ENCODE peak calls at places on chromosomes 3 and 15, in seven cellular contexts. H is breast epithelium, G is uterus, E is IMR-90, C is GM23248, Y is HepG2, J is cardiac muscle cell. Q is an unnamed sample.
A peak's percentile ranks its signal among the peaks of the same experiment; 100 is the strongest.

GRCh38 chr3:119308355-119308754 is 14.2 kb downstream of the ARHGAP31 start:
- DNase-seq in H (no peak), G (no peak), E (peak; percentile 25), C (no peak), Y (no peak), J (no peak), Q (no peak)

GRCh38 chr3:45948409-45948808 is 5.1 kb downstream of the CXCR6 start:
- DNase-seq in H (no peak), G (no peak), E (peak; percentile 89), C (peak; percentile 80), Y (no peak), J (peak; percentile 48), Q (no peak)

GRCh38 chr3:177211503-177212277 is 14.4 kb upstream of the TBL1XR1 start:
- DNase-seq in H (peak; percentile 68), G (no peak), E (no peak), C (no peak), Y (peak; percentile 74), J (no peak), Q (no peak)

GRCh38 chr3:28118087-28118486 is 123.3 kb upstream of the CMC1 start:
- DNase-seq in H (no peak), G (no peak), E (no peak), C (no peak), Y (no peak), J (no peak), Q (no peak)

GRCh38 chr3:56154297-56154696 is 314.0 kb downstream of the ERC2 start:
- DNase-seq in H (no peak), G (no peak), E (no peak), C (peak; percentile 33), Y (peak; percentile 15), J (no peak), Q (no peak)

GRCh38 chr3:154334973-154335420 is 10.7 kb upstream of the DHX36 start:
- DNase-seq in H (no peak), G (no peak), E (peak; percentile 53), C (peak; percentile 63), Y (peak; percentile 20), J (peak; percentile 49), Q (no peak)

GRCh38 chr3:95715137-95715536 is 1099.3 kb upstream of the EPHA6 start:
- DNase-seq in H (no peak), G (no peak), E (no peak), C (no peak), Y (no peak), J (no peak), Q (no peak)

GRCh38 chr3:148243609-148244008 is 454.1 kb upstream of the AGTR1 start:
- DNase-seq in H (no peak), G (no peak), E (no peak), C (no peak), Y (no peak), J (no peak), Q (no peak)

GRCh38 chr3:9898467-9899229 is 4.0 kb upstream of the IL17RE start:
- DNase-seq in H (no peak), G (no peak), E (no peak), C (no peak), Y (peak; percentile 56), J (peak; percentile 31), Q (no peak)

GRCh38 chr3:22608093-22608492 is 595.0 kb upstream of the UBE2E2 start:
- DNase-seq in H (no peak), G (no peak), E (no peak), C (no peak), Y (no peak), J (no peak), Q (no peak)

GRCh38 chr15:65612616-65612946 is 1.6 kb upstream of the INTS14 start:
- DNase-seq in H (no peak), G (no peak), E (peak; percentile 21), C (peak; percentile 61), Y (no peak), J (no peak), Q (no peak)

GRCh38 chr3:25033407-25034029 is 394.5 kb upstream of the RARB start:
- DNase-seq in H (no peak), G (no peak), E (peak; percentile 6), C (peak; percentile 40), Y (peak; percentile 45), J (peak; percentile 48), Q (no peak)

GRCh38 chr3:11211531-11212300 is 57.4 kb downstream of the HRH1 start:
- DNase-seq in H (no peak), G (peak; percentile 46), E (peak; percentile 46), C (peak; percentile 74), Y (no peak), J (peak; percentile 71), Q (peak; percentile 61)

GRCh38 chr15:90809536-90809935 is 58.9 kb upstream of the FURIN start:
- DNase-seq in H (no peak), G (no peak), E (peak; percentile 20), C (no peak), Y (no peak), J (no peak), Q (no peak)

GRCh38 chr3:187994221-187995085 is 159.5 kb upstream of the LPP start:
- DNase-seq in H (no peak), G (no peak), E (peak; percentile 73), C (peak; percentile 77), Y (no peak), J (no peak), Q (no peak)

GRCh38 chr3:129291487-129291886 is 12.8 kb downstream of the HMCES start:
- DNase-seq in H (no peak), G (no peak), E (peak; percentile 49), C (no peak), Y (no peak), J (peak; percentile 52), Q (no peak)

GRCh38 chr15:41992803-41993190 is 20.4 kb upstream of the EHD4 start:
- DNase-seq in H (no peak), G (no peak), E (no peak), C (no peak), Y (no peak), J (no peak), Q (no peak)

GRCh38 chr3:190785047-190785446 is 77.4 kb downstream of the GMNC start:
- DNase-seq in H (no peak), G (no peak), E (no peak), C (no peak), Y (no peak), J (no peak), Q (no peak)

GRCh38 chr3:99321261-99321660 is 317.1 kb upstream of the COL8A1 start:
- DNase-seq in H (no peak), G (no peak), E (no peak), C (no peak), Y (no peak), J (no peak), Q (no peak)

GRCh38 chr3:140742116-140742515 is 64.3 kb downstream of the TRIM42 start:
- DNase-seq in H (no peak), G (no peak), E (no peak), C (no peak), Y (no peak), J (no peak), Q (no peak)

GRCh38 chr15:45129651-45130129 is at the start of the genes DUOX1 and DUOXA1:
- DNase-seq in H (no peak), G (no peak), E (no peak), C (peak; percentile 56), Y (no peak), J (no peak), Q (peak; percentile 80)

GRCh38 chr3:184325269-184325668 is 10.9 kb downstream of the EIF4G1 start:
- DNase-seq in H (no peak), G (no peak), E (no peak), C (no peak), Y (no peak), J (no peak), Q (no peak)

GRCh38 chr3:21826416-21826815 is 75.4 kb upstream of the ZNF385D start:
- DNase-seq in H (no peak), G (no peak), E (no peak), C (no peak), Y (no peak), J (peak; percentile 3), Q (no peak)

GRCh38 chr3:176789281-176789705 is 408.0 kb downstream of the TBL1XR1 start:
- DNase-seq in H (no peak), G (no peak), E (no peak), C (no peak), Y (no peak), J (no peak), Q (no peak)

DNA sequence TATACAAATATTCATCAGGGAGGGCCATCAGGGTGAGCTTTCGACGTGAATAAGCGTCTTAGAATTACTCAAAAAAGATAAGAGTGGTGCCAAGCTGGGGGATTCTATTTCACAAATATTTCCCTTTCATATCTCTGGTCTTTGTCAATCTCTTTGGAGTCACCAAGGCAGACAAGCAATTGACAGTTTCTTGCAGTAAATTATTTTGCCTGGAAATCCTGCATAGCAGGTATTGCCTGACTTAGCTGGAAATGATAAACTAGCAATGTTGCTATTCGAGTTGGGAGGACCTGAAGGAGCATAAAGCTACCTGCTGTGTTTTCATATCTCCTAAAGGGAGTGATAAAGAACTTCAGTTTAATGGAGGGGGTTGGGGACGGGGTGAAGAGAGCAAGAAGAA is 60.4 kb upstream of the PPARG start:
- DNase-seq in H (no peak), G (no peak), E (no peak), C (no peak), Y (no peak), J (no peak), Q (no peak)
- H3K36me3 ChIP-seq in H (no peaks in the 10 kb centered on the region), G (no peaks in the 10 kb centered on the region), E (no peaks in the 10 kb centered on the region), C (no peaks in the 10 kb centered on the region), Y (no peaks in the 10 kb centered on the region), J (no peaks in the 10 kb centered on the region), Q (no peaks in the 10 kb centered on the region)

GRCh38 chr15:85463976-85464375 is 83.6 kb downstream of the AKAP13 start:
- DNase-seq in H (no peak), G (no peak), E (no peak), C (no peak), Y (no peak), J (no peak), Q (no peak)
- H3K27ac ChIP-seq in H (no peak overlapping the region), G (no peak overlapping the region), E (no peak overlapping the region), C (no peak overlapping the region), Y (no peak overlapping the region), J (peak overlapping the region; percentile 75), Q (no peak overlapping the region)

GRCh38 chr3:32709346-32709745 is 24.4 kb downstream of the CNOT10 start:
- DNase-seq in H (no peak), G (no peak), E (no peak), C (no peak), Y (no peak), J (no peak), Q (no peak)
- H3K36me3 ChIP-seq in H (peaks cover 4% of the 10 kb centered on the region), G (no peaks in the 10 kb centered on the region), E (peaks cover 6% of the 10 kb centered on the region), C (peaks cover 6% of the 10 kb centered on the region), Y (peaks cover 47% of the 10 kb centered on the region), J (peaks cover 32% of the 10 kb centered on the region), Q (peaks cover 2% of the 10 kb centered on the region)

GRCh38 chr3:33790091-33790490 is 8.3 kb upstream of the PDCD6IP start:
- DNase-seq in H (no peak), G (no peak), E (no peak), C (no peak), Y (no peak), J (no peak), Q (no peak)
- H3K27ac ChIP-seq in H (no peak overlapping the region), G (no peak overlapping the region), E (no peak overlapping the region), C (no peak overlapping the region), Y (no peak overlapping the region), J (no peak overlapping the region), Q (no peak overlapping the region)

DNA sequence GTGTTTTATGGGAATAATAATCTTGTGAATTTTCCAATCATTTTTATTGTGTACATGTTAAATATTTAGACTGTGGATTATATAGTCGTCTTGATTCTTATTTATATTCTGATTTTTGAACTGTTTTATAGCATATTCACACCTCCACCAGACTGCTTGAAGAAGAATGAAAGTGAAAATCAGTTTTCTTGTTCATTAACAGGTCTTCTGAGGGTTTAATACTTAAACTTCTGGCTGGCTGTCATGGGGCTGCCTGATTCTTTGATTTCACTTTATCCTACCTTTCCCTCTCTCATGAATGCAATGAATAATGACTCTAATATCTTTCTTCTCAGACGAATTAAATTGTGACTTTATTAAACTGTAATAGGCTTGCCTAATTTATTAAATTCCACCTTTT is 56.2 kb downstream of the ATP2C1 start:
- DNase-seq in H (no peak), G (no peak), E (no peak), C (no peak), Y (no peak), J (no peak), Q (no peak)
- H3K36me3 ChIP-seq in H (peaks cover 4% of the 10 kb centered on the region), G (no peaks in the 10 kb centered on the region), E (peaks cover 14% of the 10 kb centered on the region), C (peaks cover 50% of the 10 kb centered on the region), Y (peaks cover 15% of the 10 kb centered on the region), J (peaks cover 12% of the 10 kb centered on the region), Q (peaks cover 4% of the 10 kb centered on the region)